ENCODE peak calls at places on chromosomes 7 and 10, in eight cellular contexts. One of them, this sample, is unnamed. For H3K4me1, the result is how much of the 10 kb centered on the place peaks cover.

GRCh38 chr10:91313761-91314520 is 93.5 kb downstream of the PCGF5 start:
- DNase-seq in GM23338: no peak
- DNase-seq in naive thymus-derived CD4-positive, alpha-beta T cell: peak
- DNase-seq in CD4-positive, alpha-beta memory T cell: no peak
- DNase-seq in BE2C: no peak
- DNase-seq in CD4-positive, CD25-positive, alpha-beta regulatory T cell: no peak
- DNase-seq in adipocyte: peak
- DNase-seq in psoas muscle: no peak
- DNase-seq in this sample: peak

GRCh38 chr7:44767912-44768662 is 19.4 kb downstream of the ZMIZ2 start:
- DNase-seq in CD4-positive, CD25-positive, alpha-beta regulatory T cell: peak
- DNase-seq in CD4-positive, alpha-beta memory T cell: no peak
- DNase-seq in naive thymus-derived CD4-positive, alpha-beta T cell: peak
- DNase-seq in psoas muscle: peak
- DNase-seq in adipocyte: peak
- DNase-seq in BE2C: peak
- DNase-seq in GM23338: no peak
- DNase-seq in this sample: no peak

GRCh38 chr10:83723080-83723479 is 416.2 kb upstream of the GHITM start:
- DNase-seq in CD4-positive, CD25-positive, alpha-beta regulatory T cell: no peak
- DNase-seq in naive thymus-derived CD4-positive, alpha-beta T cell: no peak
- DNase-seq in psoas muscle: no peak
- DNase-seq in adipocyte: no peak
- DNase-seq in BE2C: no peak
- DNase-seq in CD4-positive, alpha-beta memory T cell: no peak
- DNase-seq in GM23338: no peak
- DNase-seq in this sample: no peak

GRCh38 chr10:125843603-125844329 is 20.4 kb downstream of the BCCIP start:
- DNase-seq in adipocyte: no peak
- DNase-seq in psoas muscle: no peak
- DNase-seq in GM23338: no peak
- DNase-seq in naive thymus-derived CD4-positive, alpha-beta T cell: no peak
- DNase-seq in CD4-positive, CD25-positive, alpha-beta regulatory T cell: no peak
- DNase-seq in BE2C: no peak
- DNase-seq in CD4-positive, alpha-beta memory T cell: no peak
- DNase-seq in this sample: no peak

GRCh38 chr7:24573554-24574338 is 494 bp downstream of the PALS2 start:
- DNase-seq in CD4-positive, CD25-positive, alpha-beta regulatory T cell: peak
- DNase-seq in adipocyte: peak
- DNase-seq in BE2C: peak
- DNase-seq in naive thymus-derived CD4-positive, alpha-beta T cell: peak
- DNase-seq in psoas muscle: peak
- DNase-seq in CD4-positive, alpha-beta memory T cell: peak
- DNase-seq in GM23338: peak
- DNase-seq in this sample: peak

GRCh38 chr7:74027683-74028320 is at the start of gene ELN:
- DNase-seq in BE2C: peak
- DNase-seq in psoas muscle: peak
- DNase-seq in CD4-positive, CD25-positive, alpha-beta regulatory T cell: no peak
- DNase-seq in adipocyte: peak
- DNase-seq in CD4-positive, alpha-beta memory T cell: no peak
- DNase-seq in GM23338: peak
- DNase-seq in naive thymus-derived CD4-positive, alpha-beta T cell: no peak
- DNase-seq in this sample: no peak

GRCh38 chr7:98352621-98353020 is 48.3 kb downstream of the BAIAP2L1 start:
- DNase-seq in naive thymus-derived CD4-positive, alpha-beta T cell: no peak
- DNase-seq in psoas muscle: no peak
- DNase-seq in BE2C: no peak
- DNase-seq in GM23338: no peak
- DNase-seq in CD4-positive, alpha-beta memory T cell: no peak
- DNase-seq in adipocyte: peak
- DNase-seq in CD4-positive, CD25-positive, alpha-beta regulatory T cell: no peak
- DNase-seq in this sample: peak

GRCh38 chr7:71182536-71182935 is 50.6 kb downstream of the GALNT17 start:
- DNase-seq in CD4-positive, CD25-positive, alpha-beta regulatory T cell: no peak
- DNase-seq in CD4-positive, alpha-beta memory T cell: no peak
- DNase-seq in GM23338: no peak
- DNase-seq in psoas muscle: no peak
- DNase-seq in naive thymus-derived CD4-positive, alpha-beta T cell: no peak
- DNase-seq in BE2C: no peak
- DNase-seq in adipocyte: no peak
- DNase-seq in this sample: no peak

GRCh38 chr7:74183653-74184450 is 9.7 kb downstream of the EIF4H start:
- DNase-seq in adipocyte: no peak
- DNase-seq in GM23338: peak
- DNase-seq in psoas muscle: no peak
- DNase-seq in CD4-positive, alpha-beta memory T cell: no peak
- DNase-seq in CD4-positive, CD25-positive, alpha-beta regulatory T cell: no peak
- DNase-seq in BE2C: peak
- DNase-seq in naive thymus-derived CD4-positive, alpha-beta T cell: no peak
- DNase-seq in this sample: no peak

GRCh38 chr7:123711832-123712293 is 36.9 kb downstream of the WASL start:
- DNase-seq in BE2C: no peak
- DNase-seq in adipocyte: no peak
- DNase-seq in psoas muscle: no peak
- DNase-seq in naive thymus-derived CD4-positive, alpha-beta T cell: no peak
- DNase-seq in CD4-positive, CD25-positive, alpha-beta regulatory T cell: no peak
- DNase-seq in GM23338: no peak
- DNase-seq in CD4-positive, alpha-beta memory T cell: no peak
- DNase-seq in this sample: peak

GRCh38 chr7:124155400-124156022 is 122.6 kb upstream of the TMEM229A start:
- DNase-seq in GM23338: peak
- DNase-seq in naive thymus-derived CD4-positive, alpha-beta T cell: no peak
- DNase-seq in CD4-positive, CD25-positive, alpha-beta regulatory T cell: no peak
- DNase-seq in adipocyte: peak
- DNase-seq in CD4-positive, alpha-beta memory T cell: no peak
- DNase-seq in BE2C: no peak
- DNase-seq in psoas muscle: no peak
- DNase-seq in this sample: peak

GRCh38 chr10:79027147-79028055 is 41.4 kb upstream of the ZMIZ1 start:
- DNase-seq in psoas muscle: peak
- DNase-seq in CD4-positive, alpha-beta memory T cell: no peak
- DNase-seq in BE2C: peak
- DNase-seq in CD4-positive, CD25-positive, alpha-beta regulatory T cell: no peak
- DNase-seq in adipocyte: no peak
- DNase-seq in naive thymus-derived CD4-positive, alpha-beta T cell: no peak
- DNase-seq in GM23338: no peak
- DNase-seq in this sample: no peak

GRCh38 chr7:43491984-43492383 is 90.9 kb upstream of the STK17A start:
- DNase-seq in CD4-positive, alpha-beta memory T cell: no peak
- DNase-seq in psoas muscle: no peak
- DNase-seq in GM23338: no peak
- DNase-seq in adipocyte: peak
- DNase-seq in BE2C: no peak
- DNase-seq in naive thymus-derived CD4-positive, alpha-beta T cell: no peak
- DNase-seq in CD4-positive, CD25-positive, alpha-beta regulatory T cell: no peak
- DNase-seq in this sample: peak

GRCh38 chr10:131886181-131886716 is 14.6 kb upstream of the PPP2R2D start:
- DNase-seq in CD4-positive, CD25-positive, alpha-beta regulatory T cell: no peak
- DNase-seq in BE2C: no peak
- DNase-seq in CD4-positive, alpha-beta memory T cell: no peak
- DNase-seq in psoas muscle: no peak
- DNase-seq in adipocyte: no peak
- DNase-seq in GM23338: no peak
- DNase-seq in naive thymus-derived CD4-positive, alpha-beta T cell: no peak
- DNase-seq in this sample: no peak

GRCh38 chr7:151727579-151728285 is 149.2 kb downstream of the PRKAG2 start:
- DNase-seq in psoas muscle: peak
- DNase-seq in CD4-positive, CD25-positive, alpha-beta regulatory T cell: no peak
- DNase-seq in BE2C: peak
- DNase-seq in naive thymus-derived CD4-positive, alpha-beta T cell: no peak
- DNase-seq in CD4-positive, alpha-beta memory T cell: no peak
- DNase-seq in adipocyte: peak
- DNase-seq in GM23338: no peak
- DNase-seq in this sample: peak

GRCh38 chr10:30527623-30528426 is 93.8 kb downstream of the MAP3K8 start:
- DNase-seq in naive thymus-derived CD4-positive, alpha-beta T cell: no peak
- DNase-seq in GM23338: no peak
- DNase-seq in BE2C: no peak
- DNase-seq in CD4-positive, alpha-beta memory T cell: peak
- DNase-seq in adipocyte: no peak
- DNase-seq in CD4-positive, CD25-positive, alpha-beta regulatory T cell: no peak
- DNase-seq in psoas muscle: no peak
- DNase-seq in this sample: no peak

DNA sequence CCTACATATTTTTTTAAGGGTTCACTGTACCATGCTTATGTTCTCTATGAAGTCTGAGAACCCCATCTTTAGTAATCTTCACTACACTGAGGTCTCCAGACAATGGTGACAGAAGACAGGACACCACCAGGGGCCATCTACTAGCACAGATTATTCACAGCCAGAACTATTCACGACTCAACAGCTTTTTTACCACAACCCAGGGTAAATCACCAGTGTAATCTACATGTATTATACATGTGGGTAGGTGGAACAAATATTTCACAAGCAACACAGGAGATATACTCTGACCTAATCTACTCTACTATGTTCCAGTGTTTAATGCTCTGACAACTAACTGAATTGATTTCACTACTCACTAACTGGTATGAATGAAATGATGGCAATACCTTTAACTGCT is 136.1 kb downstream of the ELMO1 start:
- DNase-seq in psoas muscle: no peak
- DNase-seq in CD4-positive, alpha-beta memory T cell: no peak
- DNase-seq in GM23338: no peak
- DNase-seq in CD4-positive, CD25-positive, alpha-beta regulatory T cell: no peak
- DNase-seq in adipocyte: no peak
- DNase-seq in BE2C: no peak
- DNase-seq in naive thymus-derived CD4-positive, alpha-beta T cell: no peak
- DNase-seq in this sample: no peak
- H3K4me1 ChIP-seq in psoas muscle: under half
- H3K4me1 ChIP-seq in CD4-positive, alpha-beta memory T cell: half or more
- H3K4me1 ChIP-seq in GM23338: under half
- H3K4me1 ChIP-seq in CD4-positive, CD25-positive, alpha-beta regulatory T cell: under half
- H3K4me1 ChIP-seq in adipocyte: under half
- H3K4me1 ChIP-seq in BE2C: under half
- H3K4me1 ChIP-seq in naive thymus-derived CD4-positive, alpha-beta T cell: under half
- H3K4me1 ChIP-seq in this sample: under half

DNA sequence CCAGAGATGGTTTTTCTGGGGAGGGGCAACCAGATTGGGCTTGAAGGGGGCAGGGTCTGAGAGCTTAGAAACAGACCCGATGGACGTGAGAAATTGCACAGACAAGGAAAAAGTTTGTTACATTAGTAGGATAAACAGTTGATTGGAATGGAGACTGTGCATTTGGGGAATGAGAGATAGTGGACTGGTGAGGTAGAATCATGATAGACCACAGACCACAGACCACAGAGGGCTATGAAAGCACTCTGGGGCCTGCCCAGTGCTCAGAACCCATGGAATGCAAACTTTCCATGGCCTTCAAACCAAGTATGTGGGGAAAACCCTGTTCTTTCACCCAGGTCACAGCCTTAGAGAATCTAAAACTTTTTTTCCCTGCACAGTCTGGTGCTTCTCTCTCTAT is 210.0 kb downstream of the ZNF365 start:
- DNase-seq in naive thymus-derived CD4-positive, alpha-beta T cell: no peak
- DNase-seq in CD4-positive, alpha-beta memory T cell: no peak
- DNase-seq in CD4-positive, CD25-positive, alpha-beta regulatory T cell: no peak
- DNase-seq in BE2C: no peak
- DNase-seq in GM23338: no peak
- DNase-seq in adipocyte: peak
- DNase-seq in psoas muscle: no peak
- DNase-seq in this sample: peak
- H3K4me1 ChIP-seq in naive thymus-derived CD4-positive, alpha-beta T cell: under half
- H3K4me1 ChIP-seq in CD4-positive, alpha-beta memory T cell: under half
- H3K4me1 ChIP-seq in CD4-positive, CD25-positive, alpha-beta regulatory T cell: under half
- H3K4me1 ChIP-seq in BE2C: under half
- H3K4me1 ChIP-seq in GM23338: under half
- H3K4me1 ChIP-seq in adipocyte: half or more
- H3K4me1 ChIP-seq in psoas muscle: under half
- H3K4me1 ChIP-seq in this sample: under half

GRCh38 chr7:5686131-5686530 is 95.3 kb downstream of the RNF216 start:
- DNase-seq in CD4-positive, CD25-positive, alpha-beta regulatory T cell: no peak
- DNase-seq in CD4-positive, alpha-beta memory T cell: no peak
- DNase-seq in BE2C: no peak
- DNase-seq in GM23338: no peak
- DNase-seq in adipocyte: no peak
- DNase-seq in naive thymus-derived CD4-positive, alpha-beta T cell: no peak
- DNase-seq in psoas muscle: no peak
- DNase-seq in this sample: no peak

GRCh38 chr7:5685192-5685591 is 96.3 kb downstream of the RNF216 start:
- DNase-seq in BE2C: no peak
- DNase-seq in CD4-positive, alpha-beta memory T cell: no peak
- DNase-seq in naive thymus-derived CD4-positive, alpha-beta T cell: no peak
- DNase-seq in adipocyte: no peak
- DNase-seq in CD4-positive, CD25-positive, alpha-beta regulatory T cell: no peak
- DNase-seq in psoas muscle: no peak
- DNase-seq in GM23338: no peak
- DNase-seq in this sample: no peak

GRCh38 chr7:5681423-5681822 is 100.0 kb downstream of the RNF216 start:
- DNase-seq in psoas muscle: no peak
- DNase-seq in BE2C: no peak
- DNase-seq in CD4-positive, CD25-positive, alpha-beta regulatory T cell: no peak
- DNase-seq in naive thymus-derived CD4-positive, alpha-beta T cell: no peak
- DNase-seq in adipocyte: no peak
- DNase-seq in CD4-positive, alpha-beta memory T cell: no peak
- DNase-seq in GM23338: no peak
- DNase-seq in this sample: no peak

GRCh38 chr7:5681979-5682546 is 99.4 kb downstream of the RNF216 start:
- DNase-seq in naive thymus-derived CD4-positive, alpha-beta T cell: no peak
- DNase-seq in BE2C: no peak
- DNase-seq in CD4-positive, alpha-beta memory T cell: no peak
- DNase-seq in adipocyte: no peak
- DNase-seq in GM23338: no peak
- DNase-seq in psoas muscle: no peak
- DNase-seq in CD4-positive, CD25-positive, alpha-beta regulatory T cell: no peak
- DNase-seq in this sample: no peak

DNA sequence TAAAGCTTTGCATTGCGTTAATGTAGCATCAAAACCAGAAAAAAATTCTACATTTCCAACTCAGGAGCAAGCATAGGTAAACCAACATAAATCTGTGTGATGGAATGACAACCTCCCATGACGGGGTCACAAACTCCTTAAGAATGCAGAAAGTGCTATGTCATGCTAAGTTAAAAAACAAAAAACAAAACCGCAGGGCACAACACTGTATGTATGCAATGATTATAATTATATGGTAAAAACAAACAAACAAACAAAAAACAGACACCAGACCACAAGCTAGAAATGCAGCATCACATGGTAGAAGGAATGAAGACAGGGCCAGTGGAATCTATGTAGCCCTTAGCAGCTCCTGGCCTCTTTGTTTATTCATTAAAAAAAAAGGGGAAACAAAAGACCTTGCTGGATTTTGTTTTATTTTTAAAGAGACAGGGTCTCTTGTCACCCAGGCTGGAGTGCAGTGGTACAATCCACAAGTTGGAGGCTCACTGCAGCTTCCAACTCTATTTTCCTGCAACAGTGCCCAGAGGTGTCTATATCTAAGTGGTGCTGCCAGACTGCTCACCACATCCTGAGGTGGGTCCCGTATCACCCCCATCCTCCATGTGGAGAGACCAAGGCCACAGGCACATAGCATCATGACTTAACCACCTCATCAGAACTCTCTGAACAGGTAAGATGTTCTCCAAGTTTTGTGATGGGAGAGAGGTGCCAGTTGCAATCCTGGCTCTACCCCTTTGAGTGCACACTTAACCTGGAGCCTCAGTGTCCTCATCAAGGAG is 98.4 kb downstream of the RNF216 start:
- DNase-seq in GM23338: peak
- DNase-seq in CD4-positive, alpha-beta memory T cell: no peak
- DNase-seq in adipocyte: peak
- DNase-seq in psoas muscle: no peak
- DNase-seq in CD4-positive, CD25-positive, alpha-beta regulatory T cell: no peak
- DNase-seq in BE2C: no peak
- DNase-seq in naive thymus-derived CD4-positive, alpha-beta T cell: peak
- DNase-seq in this sample: no peak
- H3K4me1 ChIP-seq in GM23338: under half
- H3K4me1 ChIP-seq in CD4-positive, alpha-beta memory T cell: half or more
- H3K4me1 ChIP-seq in adipocyte: under half
- H3K4me1 ChIP-seq in psoas muscle: under half
- H3K4me1 ChIP-seq in CD4-positive, CD25-positive, alpha-beta regulatory T cell: under half
- H3K4me1 ChIP-seq in BE2C: under half
- H3K4me1 ChIP-seq in naive thymus-derived CD4-positive, alpha-beta T cell: under half
- H3K4me1 ChIP-seq in this sample: under half

GRCh38 chr7:28135296-28135695 is 45.3 kb downstream of the JAZF1 start:
- DNase-seq in CD4-positive, CD25-positive, alpha-beta regulatory T cell: no peak
- DNase-seq in naive thymus-derived CD4-positive, alpha-beta T cell: no peak
- DNase-seq in psoas muscle: no peak
- DNase-seq in adipocyte: no peak
- DNase-seq in BE2C: no peak
- DNase-seq in GM23338: no peak
- DNase-seq in CD4-positive, alpha-beta memory T cell: no peak
- DNase-seq in this sample: no peak
- H3K4me1 ChIP-seq in CD4-positive, CD25-positive, alpha-beta regulatory T cell: under half
- H3K4me1 ChIP-seq in naive thymus-derived CD4-positive, alpha-beta T cell: under half
- H3K4me1 ChIP-seq in psoas muscle: under half
- H3K4me1 ChIP-seq in adipocyte: under half
- H3K4me1 ChIP-seq in BE2C: half or more
- H3K4me1 ChIP-seq in GM23338: under half
- H3K4me1 ChIP-seq in CD4-positive, alpha-beta memory T cell: under half
- H3K4me1 ChIP-seq in this sample: under half